ENCODE peak calls at places on chromosome 9, in four cellular contexts. A, J, L and C are unnamed samples.
A peak's percentile ranks its signal among the peaks of the same experiment; 100 is the strongest.

GRCh38 chr9:15849871-15850270 is 297.0 kb downstream of the CCDC171 start:
- DNase-seq in A (no peak), J (no peak), L (no peak), C (no peak)

GRCh38 chr9:98873535-98874432 is 66.3 kb downstream of the GALNT12 start:
- DNase-seq in A (no peak), J (no peak), L (no peak), C (no peak)

GRCh38 chr9:132733133-132733815 is 63.0 kb downstream of the GTF3C4 start:
- DNase-seq in A (no peak), J (no peak), L (no peak), C (no peak)

GRCh38 chr9:93540305-93540704 is 36.1 kb upstream of the PHF2 start:
- DNase-seq in A (no peak), J (no peak), L (no peak), C (no peak)

GRCh38 chr9:110180713-110181434 is 27.1 kb downstream of the C9orf152 start:
- DNase-seq in A (no peak), J (peak; percentile 83), L (no peak), C (no peak)

GRCh38 chr9:93452710-93453046 is 703 bp downstream of the FAM120AOS start:
- DNase-seq in A (peak; percentile 42), J (no peak), L (no peak), C (no peak)

GRCh38 chr9:14585730-14586473 is 107.3 kb downstream of the ZDHHC21 start:
- DNase-seq in A (no peak), J (no peak), L (no peak), C (peak; percentile 81)

GRCh38 chr9:97406620-97407177 is 5.2 kb upstream of the TDRD7 start:
- DNase-seq in A (no peak), J (peak; percentile 89), L (no peak), C (no peak)

GRCh38 chr9:9142001-9142400 is 1342.4 kb upstream of the DMAC1 start:
- DNase-seq in A (no peak), J (no peak), L (peak; percentile 10), C (no peak)

GRCh38 chr9:94919376-94920098 is 193.0 kb downstream of the AOPEP start:
- DNase-seq in A (peak; percentile 20), J (no peak), L (no peak), C (no peak)

GRCh38 chr9:86907346-86907745 is 40.0 kb downstream of the GAS1 start:
- DNase-seq in A (no peak), J (no peak), L (no peak), C (no peak)

GRCh38 chr9:38337706-38338264 is 54.7 kb upstream of the ALDH1B1 start:
- DNase-seq in A (no peak), J (no peak), L (no peak), C (no peak)

GRCh38 chr9:129493002-129493713 is 127.7 kb downstream of the C9orf50 start:
- DNase-seq in A (peak; percentile 23), J (no peak), L (no peak), C (no peak)

GRCh38 chr9:99365233-99365980 is 143.3 kb downstream of the SEC61B start:
- DNase-seq in A (no peak), J (no peak), L (no peak), C (no peak)

GRCh38 chr9:2964485-2964884 is 120.6 kb upstream of the PUM3 start:
- DNase-seq in A (no peak), J (no peak), L (no peak), C (no peak)

GRCh38 chr9:110089681-110090370 is 118.1 kb downstream of the C9orf152 start:
- DNase-seq in A (no peak), J (peak; percentile 11), L (no peak), C (no peak)

GRCh38 chr9:87812375-87813118 is 70.1 kb upstream of the SPATA31E1 start:
- DNase-seq in A (peak; percentile 47), J (peak; percentile 4), L (no peak), C (no peak)

GRCh38 chr9:137074657-137075274 is 2.6 kb upstream of the UAP1L1 start:
- DNase-seq in A (peak; percentile 30), J (no peak), L (no peak), C (no peak)

GRCh38 chr9:89519393-89519805 is 21.5 kb upstream of the SEMA4D start:
- DNase-seq in A (no peak), J (peak; percentile 26), L (no peak), C (no peak)

GRCh38 chr9:4164356-4164755 is 135.5 kb downstream of the GLIS3 start:
- DNase-seq in A (no peak), J (no peak), L (no peak), C (no peak)

GRCh38 chr9:567128-567745 is 274.3 kb upstream of the DMRT1 start:
- DNase-seq in A (no peak), J (no peak), L (no peak), C (peak; percentile 3)

GRCh38 chr9:15096959-15097358 is 186.7 kb upstream of the FREM1 start:
- DNase-seq in A (no peak), J (no peak), L (no peak), C (no peak)

GRCh38 chr9:18459958-18460584 is 13.9 kb upstream of the ADAMTSL1 start:
- DNase-seq in A (no peak), J (no peak), L (no peak), C (no peak)
- TF ChIP-seq CHD2 in A (no peak), J (no peak), L (no peak), C (no peak)

GRCh38 chr9:117046666-117047327 is 359.7 kb downstream of the TRIM32 start:
- DNase-seq in A (no peak), J (no peak), L (no peak), C (peak; percentile 12)
- TF ChIP-seq CBX5 in A (no peak), J (no peak), L (no peak), C (no peak)

GRCh38 chr9:13140843-13141592 is 138.5 kb downstream of the MPDZ start:
- DNase-seq in A (no peak), J (no peak), L (no peak), C (no peak)
- H3K9ac ChIP-seq in A (no peak overlapping the region), J (no peak overlapping the region), L (no peak overlapping the region), C (no peak overlapping the region)

DNA sequence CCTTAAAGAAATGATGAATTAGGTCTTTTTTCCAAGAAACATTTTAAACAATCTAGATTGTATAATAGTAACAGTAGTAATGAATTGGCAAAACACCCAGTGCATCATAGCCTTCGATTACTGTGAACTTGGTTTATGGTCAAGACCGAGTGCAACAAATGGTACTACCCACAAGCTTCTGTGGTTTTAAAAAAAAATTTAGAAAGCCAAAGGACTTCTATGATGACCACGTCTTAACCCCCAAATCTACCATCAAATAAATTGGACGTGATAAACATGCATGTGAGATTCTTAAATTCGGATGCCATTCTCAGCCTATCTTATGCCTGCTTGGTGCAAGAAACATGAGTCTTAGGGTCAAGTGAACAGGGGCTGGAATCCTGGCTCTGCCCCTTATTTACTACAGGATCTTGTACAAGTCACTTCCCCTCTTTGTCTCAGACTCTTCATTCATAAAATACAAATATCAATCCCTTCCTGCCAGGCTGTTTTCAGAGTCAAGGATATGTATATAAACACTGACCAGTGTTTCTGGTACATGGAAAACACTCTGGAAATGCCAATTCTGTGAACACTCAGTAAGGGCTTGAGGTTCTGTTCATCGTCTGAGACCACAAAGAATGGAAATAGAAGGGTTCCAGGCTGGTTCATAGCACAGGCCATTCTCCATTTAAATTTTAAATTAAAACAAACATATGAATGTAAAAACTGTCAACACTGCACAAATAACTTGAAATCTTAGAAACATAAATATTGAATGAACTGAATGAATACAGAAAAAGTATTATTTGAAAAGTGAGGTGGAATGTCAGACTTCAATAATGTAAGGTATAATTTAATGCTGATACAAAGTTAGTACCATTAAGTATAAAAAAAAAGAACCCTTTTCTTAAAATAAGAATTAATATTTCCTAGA is 107.8 kb downstream of the NR6A1 start:
- DNase-seq in A (no peak), J (no peak), L (no peak), C (no peak)
- TF ChIP-seq CHD2 in A (no peak), J (no peak), L (no peak), C (no peak)

GRCh38 chr9:124013263-124014211 is 2.0 kb downstream of the LHX2 start:
- DNase-seq in A (no peak), J (no peak), L (no peak), C (no peak)
- TF ChIP-seq CBX5 in A (no peak), J (no peak), L (no peak), C (no peak)

GRCh38 chr9:35745569-35745968 is 3.5 kb downstream of the GBA2 start:
- DNase-seq in A (no peak), J (no peak), L (no peak), C (no peak)
- H3K9ac ChIP-seq in A (no peak overlapping the region), J (peak overlapping the region; percentile 18), L (no peak overlapping the region), C (no peak overlapping the region)